ENCODE peak calls at places on chromosome X, in five cellular contexts. One of them, this sample, is unnamed.

GRCh38 chrX:581717-582116 is 48.9 kb upstream of the SHOX start:
- DNase-seq in GM12892: no peak
- DNase-seq in SK-N-SH: no peak
- DNase-seq in HepG2: no peak
- DNase-seq in H1: no peak
- DNase-seq in this sample: no peak

GRCh38 chrX:12771445-12772069 is 19.7 kb upstream of the PRPS2 start:
- DNase-seq in GM12892: peak; percentile 37
- DNase-seq in SK-N-SH: peak; percentile 25
- DNase-seq in HepG2: no peak
- DNase-seq in H1: peak; percentile 66
- DNase-seq in this sample: peak; percentile 84

GRCh38 chrX:63506320-63506719 is 155.2 kb upstream of the SPIN4 start:
- DNase-seq in GM12892: no peak
- DNase-seq in SK-N-SH: peak; percentile 7
- DNase-seq in HepG2: peak; percentile 15
- DNase-seq in H1: no peak
- DNase-seq in this sample: peak; percentile 44

GRCh38 chrX:119816300-119816699 is 24.9 kb upstream of the RPL39 start:
- DNase-seq in GM12892: no peak
- DNase-seq in SK-N-SH: no peak
- DNase-seq in HepG2: no peak
- DNase-seq in H1: no peak
- DNase-seq in this sample: no peak

GRCh38 chrX:8629871-8630270 is 102.1 kb downstream of the ANOS1 start:
- DNase-seq in GM12892: no peak
- DNase-seq in SK-N-SH: no peak
- DNase-seq in HepG2: no peak
- DNase-seq in H1: no peak
- DNase-seq in this sample: no peak

GRCh38 chrX:630922-631496 is 418 bp downstream of the SHOX start:
- DNase-seq in GM12892: no peak
- DNase-seq in SK-N-SH: no peak
- DNase-seq in HepG2: no peak
- DNase-seq in H1: peak; percentile 70
- DNase-seq in this sample: no peak

GRCh38 chrX:111652719-111653118 is 28.3 kb upstream of the ALG13 start:
- DNase-seq in GM12892: no peak
- DNase-seq in SK-N-SH: peak; percentile 45
- DNase-seq in HepG2: no peak
- DNase-seq in H1: no peak
- DNase-seq in this sample: no peak

GRCh38 chrX:35380808-35381700 is 417.1 kb upstream of the MAGEB16 start:
- DNase-seq in GM12892: no peak
- DNase-seq in SK-N-SH: peak; percentile 16
- DNase-seq in HepG2: peak; percentile 0
- DNase-seq in H1: no peak
- DNase-seq in this sample: no peak

GRCh38 chrX:38817004-38817703 is 15.9 kb downstream of the MID1IP1 start:
- DNase-seq in GM12892: no peak
- DNase-seq in SK-N-SH: no peak
- DNase-seq in HepG2: no peak
- DNase-seq in H1: no peak
- DNase-seq in this sample: peak; percentile 56

GRCh38 chrX:35696760-35697234 is 101.3 kb upstream of the MAGEB16 start:
- DNase-seq in GM12892: no peak
- DNase-seq in SK-N-SH: no peak
- DNase-seq in HepG2: no peak
- DNase-seq in H1: no peak
- DNase-seq in this sample: no peak

GRCh38 chrX:135327299-135327698 is 18.0 kb downstream of the ETDC start:
- DNase-seq in GM12892: no peak
- DNase-seq in SK-N-SH: no peak
- DNase-seq in HepG2: no peak
- DNase-seq in H1: no peak
- DNase-seq in this sample: no peak

GRCh38 chrX:111560801-111561200 is 49.4 kb downstream of the SERTM2 start:
- DNase-seq in GM12892: no peak
- DNase-seq in SK-N-SH: no peak
- DNase-seq in HepG2: no peak
- DNase-seq in H1: no peak
- DNase-seq in this sample: no peak

GRCh38 chrX:35351212-35351611 is 408.6 kb downstream of the FAM47B start:
- DNase-seq in GM12892: no peak
- DNase-seq in SK-N-SH: no peak
- DNase-seq in HepG2: no peak
- DNase-seq in H1: no peak
- DNase-seq in this sample: no peak

GRCh38 chrX:151702021-151702714 is 6.9 kb downstream of the PRRG3 start:
- DNase-seq in GM12892: no peak
- DNase-seq in SK-N-SH: no peak
- DNase-seq in HepG2: no peak
- DNase-seq in H1: no peak
- DNase-seq in this sample: no peak

GRCh38 chrX:12814434-12814833 is 23.2 kb downstream of the PRPS2 start:
- DNase-seq in GM12892: peak; percentile 23
- DNase-seq in SK-N-SH: peak; percentile 43
- DNase-seq in HepG2: peak; percentile 29
- DNase-seq in H1: peak; percentile 43
- DNase-seq in this sample: peak; percentile 22

GRCh38 chrX:8037593-8038348 is 110.6 kb upstream of the PNPLA4 start:
- DNase-seq in GM12892: no peak
- DNase-seq in SK-N-SH: no peak
- DNase-seq in HepG2: no peak
- DNase-seq in H1: no peak
- DNase-seq in this sample: no peak

GRCh38 chrX:7139202-7140081 is 8.1 kb upstream of the STS start:
- DNase-seq in GM12892: no peak
- DNase-seq in SK-N-SH: no peak
- DNase-seq in HepG2: no peak
- DNase-seq in H1: no peak
- DNase-seq in this sample: no peak

GRCh38 chrX:114073926-114074325 is 510.0 kb upstream of the HTR2C start:
- DNase-seq in GM12892: no peak
- DNase-seq in SK-N-SH: no peak
- DNase-seq in HepG2: no peak
- DNase-seq in H1: no peak
- DNase-seq in this sample: no peak

GRCh38 chrX:23662187-23662586 is 5.1 kb upstream of the PRDX4 start:
- DNase-seq in GM12892: no peak
- DNase-seq in SK-N-SH: no peak
- DNase-seq in HepG2: no peak
- DNase-seq in H1: no peak
- DNase-seq in this sample: no peak

GRCh38 chrX:135345328-135345645 is 36.0 kb downstream of the ETDC start:
- DNase-seq in GM12892: no peak
- DNase-seq in SK-N-SH: peak; percentile 30
- DNase-seq in HepG2: no peak
- DNase-seq in H1: no peak
- DNase-seq in this sample: peak; percentile 28

GRCh38 chrX:10090319-10090718 is 66.5 kb upstream of the CLCN4 start:
- DNase-seq in GM12892: no peak
- DNase-seq in SK-N-SH: no peak
- DNase-seq in HepG2: no peak
- DNase-seq in H1: no peak
- DNase-seq in this sample: no peak

GRCh38 chrX:281166-281999 is at the start of gene PLCXD1:
- DNase-seq in GM12892: peak; percentile 44
- DNase-seq in SK-N-SH: peak; percentile 84
- DNase-seq in HepG2: peak; percentile 85
- DNase-seq in H1: peak; percentile 80
- DNase-seq in this sample: peak; percentile 85

GRCh38 chrX:87489071-87489470 is 28.5 kb upstream of the KLHL4 start:
- DNase-seq in GM12892: no peak
- DNase-seq in SK-N-SH: no peak
- DNase-seq in HepG2: no peak
- DNase-seq in H1: no peak
- DNase-seq in this sample: no peak

GRCh38 chrX:100289159-100289558 is 120.9 kb downstream of the PCDH19 start:
- DNase-seq in GM12892: no peak
- DNase-seq in SK-N-SH: no peak
- DNase-seq in HepG2: no peak
- DNase-seq in H1: no peak
- DNase-seq in this sample: no peak

GRCh38 chrX:74419861-74420193 is 1.5 kb upstream of the SLC16A2 start:
- DNase-seq in GM12892: no peak
- DNase-seq in SK-N-SH: no peak
- DNase-seq in HepG2: no peak
- DNase-seq in H1: no peak
- DNase-seq in this sample: no peak

GRCh38 chrX:72114306-72114705 is 17.4 kb downstream of the RTL5 start:
- DNase-seq in GM12892: no peak
- DNase-seq in SK-N-SH: no peak
- DNase-seq in HepG2: no peak
- DNase-seq in H1: no peak
- DNase-seq in this sample: no peak

GRCh38 chrX:97294016-97294415 is 410.3 kb downstream of the RPA4 start:
- DNase-seq in GM12892: no peak
- DNase-seq in SK-N-SH: no peak
- DNase-seq in HepG2: no peak
- DNase-seq in H1: no peak
- DNase-seq in this sample: no peak

GRCh38 chrX:136529795-136530194 is 2.2 kb upstream of the VGLL1 start:
- DNase-seq in GM12892: no peak
- DNase-seq in SK-N-SH: no peak
- DNase-seq in HepG2: no peak
- DNase-seq in H1: no peak
- DNase-seq in this sample: peak; percentile 7

GRCh38 chrX:136523770-136524169 is 8.2 kb upstream of the VGLL1 start:
- DNase-seq in GM12892: no peak
- DNase-seq in SK-N-SH: no peak
- DNase-seq in HepG2: no peak
- DNase-seq in H1: no peak
- DNase-seq in this sample: no peak

GRCh38 chrX:136531951-136532350 is at the start of gene VGLL1:
- DNase-seq in GM12892: no peak
- DNase-seq in SK-N-SH: no peak
- DNase-seq in HepG2: no peak
- DNase-seq in H1: no peak
- DNase-seq in this sample: no peak

GRCh38 chrX:136528645-136529315 is 3.2 kb upstream of the VGLL1 start:
- DNase-seq in GM12892: no peak
- DNase-seq in SK-N-SH: no peak
- DNase-seq in HepG2: no peak
- DNase-seq in H1: peak; percentile 40
- DNase-seq in this sample: peak; percentile 52

DNA sequence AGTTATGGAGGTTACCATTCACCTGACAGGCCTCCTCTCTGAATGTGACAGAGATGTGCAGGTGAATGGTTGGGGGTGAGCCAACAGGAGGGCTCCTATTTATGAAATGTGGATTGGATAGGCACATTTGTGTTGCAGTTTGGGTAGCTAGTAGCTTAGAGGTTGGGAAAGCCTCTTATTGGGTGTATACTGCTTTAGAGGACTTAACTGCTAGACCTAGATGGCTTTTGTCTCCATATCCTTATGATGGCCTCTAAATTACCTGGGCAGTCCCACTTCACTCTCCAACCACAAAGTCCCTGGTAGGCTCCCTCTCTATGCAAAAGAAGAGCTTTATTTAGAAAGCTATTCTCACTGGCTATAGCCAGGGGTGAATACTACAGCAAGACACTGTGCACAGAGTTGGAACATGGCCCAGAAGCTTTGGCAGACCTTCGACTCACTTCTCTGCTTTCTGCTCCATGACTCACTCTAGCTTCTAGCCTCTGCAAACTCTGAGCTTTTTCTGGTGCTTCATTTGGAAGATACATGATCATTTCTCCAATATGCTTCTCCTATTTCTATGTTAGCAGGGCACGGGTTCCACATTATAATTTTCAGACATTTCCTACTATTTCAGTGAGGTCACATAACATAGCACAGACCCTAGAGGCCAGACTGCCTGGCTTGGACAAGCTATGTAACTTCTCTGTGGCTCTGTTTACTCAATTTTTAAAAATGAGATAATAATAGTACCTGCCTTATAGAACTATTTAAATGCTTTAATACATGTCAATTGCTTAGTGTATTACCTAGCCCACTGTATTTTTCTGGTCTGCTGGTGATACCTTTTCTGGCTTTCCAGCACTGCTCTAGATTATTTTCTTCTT is 6.0 kb upstream of the VGLL1 start:
- DNase-seq in GM12892: no peak
- DNase-seq in SK-N-SH: no peak
- DNase-seq in HepG2: no peak
- DNase-seq in H1: no peak
- DNase-seq in this sample: no peak
- TF ChIP-seq TAF1 in GM12892: no peak
- TF ChIP-seq TAF1 in SK-N-SH: no peak
- TF ChIP-seq TAF1 in HepG2: no peak
- TF ChIP-seq TAF1 in H1: no peak
- TF ChIP-seq TAF1 in this sample: no peak

GRCh38 chrX:110310896-110311295 is 7.0 kb downstream of the AMMECR1 start:
- DNase-seq in GM12892: peak; percentile 3
- DNase-seq in SK-N-SH: no peak
- DNase-seq in HepG2: no peak
- DNase-seq in H1: no peak
- DNase-seq in this sample: peak; percentile 15
- TF ChIP-seq TAF1 in GM12892: no peak
- TF ChIP-seq TAF1 in SK-N-SH: no peak
- TF ChIP-seq TAF1 in HepG2: no peak
- TF ChIP-seq TAF1 in H1: no peak
- TF ChIP-seq TAF1 in this sample: no peak

DNA sequence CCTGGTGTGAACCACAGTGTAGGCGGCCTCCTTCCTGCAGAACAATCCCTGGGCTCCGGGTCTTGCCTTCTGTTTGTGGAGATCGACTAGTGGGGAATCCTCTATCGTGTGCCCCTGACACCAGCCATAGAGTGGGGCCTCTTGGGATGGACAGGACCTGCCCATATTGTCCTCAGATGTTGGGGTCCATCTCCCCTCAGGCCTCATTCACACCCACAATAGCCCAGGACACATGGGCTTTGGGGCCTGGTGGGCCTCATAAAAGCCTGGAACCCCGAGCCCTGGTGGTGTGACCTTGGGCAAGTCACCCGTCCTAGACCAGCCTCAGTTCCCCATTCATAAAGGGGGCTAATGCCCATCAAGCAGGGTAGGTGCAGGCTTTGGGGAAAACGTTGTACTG is 13.2 kb upstream of the GAGE10 start:
- DNase-seq in GM12892: no peak
- DNase-seq in SK-N-SH: no peak
- DNase-seq in HepG2: no peak
- DNase-seq in H1: no peak
- DNase-seq in this sample: no peak
- TF ChIP-seq TAF1 in GM12892: no peak
- TF ChIP-seq TAF1 in SK-N-SH: no peak
- TF ChIP-seq TAF1 in HepG2: no peak
- TF ChIP-seq TAF1 in H1: no peak
- TF ChIP-seq TAF1 in this sample: no peak

DNA sequence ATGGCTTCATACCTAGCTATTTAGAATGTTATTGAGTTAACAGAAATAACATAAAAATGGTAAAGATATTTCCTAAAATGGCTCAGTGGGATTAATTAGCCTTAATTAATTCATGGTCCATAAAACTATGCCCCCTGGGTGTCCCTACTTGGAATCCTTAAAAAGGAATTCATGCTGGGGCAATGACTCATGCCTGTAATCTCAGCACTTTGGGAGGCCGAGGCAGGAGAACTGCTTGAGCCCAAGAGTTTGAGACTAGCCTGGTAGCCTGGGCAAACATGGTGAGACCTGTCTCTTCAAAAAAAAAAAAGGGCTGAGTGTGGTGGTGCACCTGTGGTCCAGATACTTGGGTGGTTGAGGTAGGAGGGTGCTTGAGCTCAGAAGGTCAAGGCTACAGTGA is 83.6 kb upstream of the GPR34 start:
- DNase-seq in GM12892: no peak
- DNase-seq in SK-N-SH: no peak
- DNase-seq in HepG2: no peak
- DNase-seq in H1: no peak
- DNase-seq in this sample: no peak
- TF ChIP-seq TAF1 in GM12892: no peak
- TF ChIP-seq TAF1 in SK-N-SH: no peak
- TF ChIP-seq TAF1 in HepG2: no peak
- TF ChIP-seq TAF1 in H1: no peak
- TF ChIP-seq TAF1 in this sample: no peak

This sample was measured in K562.